ENCODE peak calls at places on chromosomes 11 and 22, in ten cellular contexts. One of them, this sample, is unnamed.

GRCh38 chr11:61545341-61545740 is 35.5 kb downstream of the SYT7 start:
- DNase-seq in lower lobe of right lung: no peak
- DNase-seq in fibroblast of villous mesenchyme: no peak
- DNase-seq in activated CD4-positive, alpha-beta T cell treated with anti-CD3 and anti-CD28 coated beads, Interleukin-2, amount 50 U/mL, for 48 hours: no peak
- DNase-seq in C1 segment of cervical spinal cord: no peak
- DNase-seq in skeletal muscle cell: no peak
- DNase-seq in neuronal stem cell: no peak
- DNase-seq in NCI-H460: no peak
- DNase-seq in fibroblast of lung: no peak
- DNase-seq in fibroblast of pulmonary artery: peak
- DNase-seq in this sample: no peak

GRCh38 chr22:25775501-25775900 is 33.5 kb downstream of the MYO18B start:
- DNase-seq in lower lobe of right lung: no peak
- DNase-seq in fibroblast of villous mesenchyme: peak
- DNase-seq in activated CD4-positive, alpha-beta T cell treated with anti-CD3 and anti-CD28 coated beads, Interleukin-2, amount 50 U/mL, for 48 hours: no peak
- DNase-seq in C1 segment of cervical spinal cord: no peak
- DNase-seq in skeletal muscle cell: no peak
- DNase-seq in neuronal stem cell: peak
- DNase-seq in NCI-H460: no peak
- DNase-seq in fibroblast of lung: peak
- DNase-seq in fibroblast of pulmonary artery: no peak
- DNase-seq in this sample: no peak

GRCh38 chr11:48063424-48063978 is 83.1 kb downstream of the PTPRJ start:
- DNase-seq in lower lobe of right lung: no peak
- DNase-seq in fibroblast of villous mesenchyme: peak
- DNase-seq in activated CD4-positive, alpha-beta T cell treated with anti-CD3 and anti-CD28 coated beads, Interleukin-2, amount 50 U/mL, for 48 hours: no peak
- DNase-seq in C1 segment of cervical spinal cord: no peak
- DNase-seq in skeletal muscle cell: peak
- DNase-seq in neuronal stem cell: no peak
- DNase-seq in NCI-H460: no peak
- DNase-seq in fibroblast of lung: peak
- DNase-seq in fibroblast of pulmonary artery: peak
- DNase-seq in this sample: no peak

GRCh38 chr11:61429346-61429690 is 457 bp downstream of the CPSF7 start:
- DNase-seq in lower lobe of right lung: no peak
- DNase-seq in fibroblast of villous mesenchyme: peak
- DNase-seq in activated CD4-positive, alpha-beta T cell treated with anti-CD3 and anti-CD28 coated beads, Interleukin-2, amount 50 U/mL, for 48 hours: peak
- DNase-seq in C1 segment of cervical spinal cord: no peak
- DNase-seq in skeletal muscle cell: no peak
- DNase-seq in neuronal stem cell: peak
- DNase-seq in NCI-H460: peak
- DNase-seq in fibroblast of lung: peak
- DNase-seq in fibroblast of pulmonary artery: peak
- DNase-seq in this sample: no peak

GRCh38 chr11:6321356-6321755 is 1.1 kb upstream of the CAVIN3 start:
- DNase-seq in lower lobe of right lung: no peak
- DNase-seq in fibroblast of villous mesenchyme: peak
- DNase-seq in activated CD4-positive, alpha-beta T cell treated with anti-CD3 and anti-CD28 coated beads, Interleukin-2, amount 50 U/mL, for 48 hours: no peak
- DNase-seq in C1 segment of cervical spinal cord: no peak
- DNase-seq in skeletal muscle cell: no peak
- DNase-seq in neuronal stem cell: no peak
- DNase-seq in NCI-H460: no peak
- DNase-seq in fibroblast of lung: no peak
- DNase-seq in fibroblast of pulmonary artery: no peak
- DNase-seq in this sample: no peak

GRCh38 chr11:15179167-15179566 is 64.4 kb downstream of the INSC start:
- DNase-seq in lower lobe of right lung: no peak
- DNase-seq in fibroblast of villous mesenchyme: peak
- DNase-seq in activated CD4-positive, alpha-beta T cell treated with anti-CD3 and anti-CD28 coated beads, Interleukin-2, amount 50 U/mL, for 48 hours: no peak
- DNase-seq in C1 segment of cervical spinal cord: no peak
- DNase-seq in skeletal muscle cell: no peak
- DNase-seq in neuronal stem cell: no peak
- DNase-seq in NCI-H460: no peak
- DNase-seq in fibroblast of lung: peak
- DNase-seq in fibroblast of pulmonary artery: no peak
- DNase-seq in this sample: no peak

GRCh38 chr22:24525416-24526037 is 29.4 kb downstream of the GUCD1 start:
- DNase-seq in lower lobe of right lung: peak
- DNase-seq in fibroblast of villous mesenchyme: peak
- DNase-seq in activated CD4-positive, alpha-beta T cell treated with anti-CD3 and anti-CD28 coated beads, Interleukin-2, amount 50 U/mL, for 48 hours: peak
- DNase-seq in C1 segment of cervical spinal cord: peak
- DNase-seq in skeletal muscle cell: no peak
- DNase-seq in neuronal stem cell: peak
- DNase-seq in NCI-H460: peak
- DNase-seq in fibroblast of lung: peak
- DNase-seq in fibroblast of pulmonary artery: peak
- DNase-seq in this sample: peak

GRCh38 chr11:66708701-66709100 is 20.3 kb downstream of the SPTBN2 start:
- DNase-seq in lower lobe of right lung: no peak
- DNase-seq in fibroblast of villous mesenchyme: no peak
- DNase-seq in activated CD4-positive, alpha-beta T cell treated with anti-CD3 and anti-CD28 coated beads, Interleukin-2, amount 50 U/mL, for 48 hours: no peak
- DNase-seq in C1 segment of cervical spinal cord: no peak
- DNase-seq in skeletal muscle cell: no peak
- DNase-seq in neuronal stem cell: no peak
- DNase-seq in NCI-H460: no peak
- DNase-seq in fibroblast of lung: no peak
- DNase-seq in fibroblast of pulmonary artery: no peak
- DNase-seq in this sample: no peak

GRCh38 chr11:35235944-35236666 is 97.1 kb downstream of the CD44 start:
- DNase-seq in lower lobe of right lung: no peak
- DNase-seq in fibroblast of villous mesenchyme: no peak
- DNase-seq in activated CD4-positive, alpha-beta T cell treated with anti-CD3 and anti-CD28 coated beads, Interleukin-2, amount 50 U/mL, for 48 hours: peak
- DNase-seq in C1 segment of cervical spinal cord: no peak
- DNase-seq in skeletal muscle cell: no peak
- DNase-seq in neuronal stem cell: no peak
- DNase-seq in NCI-H460: no peak
- DNase-seq in fibroblast of lung: no peak
- DNase-seq in fibroblast of pulmonary artery: no peak
- DNase-seq in this sample: no peak

GRCh38 chr22:31647516-31647915 is 14.5 kb downstream of the PISD start:
- DNase-seq in lower lobe of right lung: no peak
- DNase-seq in fibroblast of villous mesenchyme: peak
- DNase-seq in activated CD4-positive, alpha-beta T cell treated with anti-CD3 and anti-CD28 coated beads, Interleukin-2, amount 50 U/mL, for 48 hours: no peak
- DNase-seq in C1 segment of cervical spinal cord: no peak
- DNase-seq in skeletal muscle cell: peak
- DNase-seq in neuronal stem cell: no peak
- DNase-seq in NCI-H460: no peak
- DNase-seq in fibroblast of lung: peak
- DNase-seq in fibroblast of pulmonary artery: peak
- DNase-seq in this sample: no peak

GRCh38 chr11:20388096-20389055 is 860 bp downstream of the PRMT3 start:
- DNase-seq in lower lobe of right lung: no peak
- DNase-seq in fibroblast of villous mesenchyme: peak
- DNase-seq in activated CD4-positive, alpha-beta T cell treated with anti-CD3 and anti-CD28 coated beads, Interleukin-2, amount 50 U/mL, for 48 hours: no peak
- DNase-seq in C1 segment of cervical spinal cord: no peak
- DNase-seq in skeletal muscle cell: no peak
- DNase-seq in neuronal stem cell: no peak
- DNase-seq in NCI-H460: no peak
- DNase-seq in fibroblast of lung: no peak
- DNase-seq in fibroblast of pulmonary artery: peak
- DNase-seq in this sample: no peak

GRCh38 chr11:124978316-124978715 is 24.3 kb downstream of the CCDC15 start:
- DNase-seq in lower lobe of right lung: no peak
- DNase-seq in fibroblast of villous mesenchyme: no peak
- DNase-seq in activated CD4-positive, alpha-beta T cell treated with anti-CD3 and anti-CD28 coated beads, Interleukin-2, amount 50 U/mL, for 48 hours: no peak
- DNase-seq in C1 segment of cervical spinal cord: no peak
- DNase-seq in skeletal muscle cell: no peak
- DNase-seq in neuronal stem cell: no peak
- DNase-seq in NCI-H460: no peak
- DNase-seq in fibroblast of lung: no peak
- DNase-seq in fibroblast of pulmonary artery: no peak
- DNase-seq in this sample: no peak

GRCh38 chr22:45233386-45233785 is 7.3 kb downstream of the KIAA0930 start:
- DNase-seq in lower lobe of right lung: no peak
- DNase-seq in fibroblast of villous mesenchyme: no peak
- DNase-seq in activated CD4-positive, alpha-beta T cell treated with anti-CD3 and anti-CD28 coated beads, Interleukin-2, amount 50 U/mL, for 48 hours: no peak
- DNase-seq in C1 segment of cervical spinal cord: no peak
- DNase-seq in skeletal muscle cell: no peak
- DNase-seq in neuronal stem cell: no peak
- DNase-seq in NCI-H460: no peak
- DNase-seq in fibroblast of lung: no peak
- DNase-seq in fibroblast of pulmonary artery: no peak
- DNase-seq in this sample: no peak

GRCh38 chr22:46584081-46584903 is 35.9 kb upstream of the GRAMD4 start:
- DNase-seq in lower lobe of right lung: peak
- DNase-seq in fibroblast of villous mesenchyme: no peak
- DNase-seq in activated CD4-positive, alpha-beta T cell treated with anti-CD3 and anti-CD28 coated beads, Interleukin-2, amount 50 U/mL, for 48 hours: no peak
- DNase-seq in C1 segment of cervical spinal cord: no peak
- DNase-seq in skeletal muscle cell: no peak
- DNase-seq in neuronal stem cell: no peak
- DNase-seq in NCI-H460: no peak
- DNase-seq in fibroblast of lung: no peak
- DNase-seq in fibroblast of pulmonary artery: no peak
- DNase-seq in this sample: peak